ENCODE peak calls at places on chromosome 17, in seven cellular contexts. One of them, this sample, is unnamed.

GRCh38 chr17:55157165-55157564 is 107.6 kb upstream of the HLF start:
- DNase-seq in stomach: no peak
- DNase-seq in right lobe of liver: no peak
- DNase-seq in A549: no peak
- DNase-seq in GM23248: peak; percentile 18
- DNase-seq in prostate gland: no peak
- DNase-seq in effector memory CD4-positive, alpha-beta T cell: no peak
- DNase-seq in this sample: no peak

GRCh38 chr17:32494621-32495346 is 8.0 kb downstream of the CDK5R1 start:
- DNase-seq in stomach: no peak
- DNase-seq in right lobe of liver: no peak
- DNase-seq in A549: no peak
- DNase-seq in GM23248: no peak
- DNase-seq in prostate gland: no peak
- DNase-seq in effector memory CD4-positive, alpha-beta T cell: no peak
- DNase-seq in this sample: no peak

GRCh38 chr17:3025421-3026124 is 37.8 kb downstream of the OR1D5 start:
- DNase-seq in stomach: no peak
- DNase-seq in right lobe of liver: peak; percentile 45
- DNase-seq in A549: no peak
- DNase-seq in GM23248: no peak
- DNase-seq in prostate gland: no peak
- DNase-seq in effector memory CD4-positive, alpha-beta T cell: no peak
- DNase-seq in this sample: no peak

GRCh38 chr17:6427284-6427781 is 7.6 kb downstream of the AIPL1 start:
- DNase-seq in stomach: no peak
- DNase-seq in right lobe of liver: no peak
- DNase-seq in A549: no peak
- DNase-seq in GM23248: peak; percentile 64
- DNase-seq in prostate gland: no peak
- DNase-seq in effector memory CD4-positive, alpha-beta T cell: no peak
- DNase-seq in this sample: peak; percentile 18

GRCh38 chr17:31092475-31093064 is 2.2 kb upstream of the NF1 start:
- DNase-seq in stomach: no peak
- DNase-seq in right lobe of liver: no peak
- DNase-seq in A549: peak; percentile 23
- DNase-seq in GM23248: peak; percentile 39
- DNase-seq in prostate gland: no peak
- DNase-seq in effector memory CD4-positive, alpha-beta T cell: no peak
- DNase-seq in this sample: no peak

GRCh38 chr17:79160980-79161621 is 86.5 kb downstream of the ENGASE start:
- DNase-seq in stomach: no peak
- DNase-seq in right lobe of liver: no peak
- DNase-seq in A549: no peak
- DNase-seq in GM23248: no peak
- DNase-seq in prostate gland: no peak
- DNase-seq in effector memory CD4-positive, alpha-beta T cell: no peak
- DNase-seq in this sample: no peak

GRCh38 chr17:9862949-9863348 is 37.2 kb downstream of the GLP2R start:
- DNase-seq in stomach: no peak
- DNase-seq in right lobe of liver: no peak
- DNase-seq in A549: no peak
- DNase-seq in GM23248: no peak
- DNase-seq in prostate gland: no peak
- DNase-seq in effector memory CD4-positive, alpha-beta T cell: no peak
- DNase-seq in this sample: no peak

GRCh38 chr17:55420776-55421178 is 858 bp downstream of the MMD start:
- DNase-seq in stomach: peak; percentile 41
- DNase-seq in right lobe of liver: peak; percentile 69
- DNase-seq in A549: no peak
- DNase-seq in GM23248: peak; percentile 55
- DNase-seq in prostate gland: peak; percentile 30
- DNase-seq in effector memory CD4-positive, alpha-beta T cell: peak; percentile 8
- DNase-seq in this sample: peak; percentile 24

GRCh38 chr17:49707608-49708514 is at the start of gene SLC35B1:
- DNase-seq in stomach: peak; percentile 99
- DNase-seq in right lobe of liver: peak; percentile 99
- DNase-seq in A549: peak; percentile 100
- DNase-seq in GM23248: peak; percentile 99
- DNase-seq in prostate gland: peak; percentile 99
- DNase-seq in effector memory CD4-positive, alpha-beta T cell: peak; percentile 96
- DNase-seq in this sample: peak; percentile 98

GRCh38 chr17:2952174-2952845 is 111.1 kb downstream of the OR1D5 start:
- DNase-seq in stomach: peak; percentile 21
- DNase-seq in right lobe of liver: no peak
- DNase-seq in A549: no peak
- DNase-seq in GM23248: no peak
- DNase-seq in prostate gland: no peak
- DNase-seq in effector memory CD4-positive, alpha-beta T cell: no peak
- DNase-seq in this sample: no peak

GRCh38 chr17:7497228-7497627 is 13.1 kb downstream of the POLR2A start:
- DNase-seq in stomach: no peak
- DNase-seq in right lobe of liver: no peak
- DNase-seq in A549: no peak
- DNase-seq in GM23248: no peak
- DNase-seq in prostate gland: no peak
- DNase-seq in effector memory CD4-positive, alpha-beta T cell: no peak
- DNase-seq in this sample: no peak

GRCh38 chr17:76241776-76242175 is 1.5 kb upstream of the RNF157 start:
- DNase-seq in stomach: no peak
- DNase-seq in right lobe of liver: no peak
- DNase-seq in A549: no peak
- DNase-seq in GM23248: no peak
- DNase-seq in prostate gland: no peak
- DNase-seq in effector memory CD4-positive, alpha-beta T cell: no peak
- DNase-seq in this sample: no peak

GRCh38 chr17:65530158-65530984 is 31.1 kb downstream of the AXIN2 start:
- DNase-seq in stomach: no peak
- DNase-seq in right lobe of liver: no peak
- DNase-seq in A549: no peak
- DNase-seq in GM23248: no peak
- DNase-seq in prostate gland: no peak
- DNase-seq in effector memory CD4-positive, alpha-beta T cell: no peak
- DNase-seq in this sample: no peak

GRCh38 chr17:80307994-80308671 is 47.5 kb downstream of the RNF213 start:
- DNase-seq in stomach: no peak
- DNase-seq in right lobe of liver: no peak
- DNase-seq in A549: no peak
- DNase-seq in GM23248: no peak
- DNase-seq in prostate gland: no peak
- DNase-seq in effector memory CD4-positive, alpha-beta T cell: no peak
- DNase-seq in this sample: no peak

GRCh38 chr17:31561469-31562412 is 170.3 kb downstream of the RAB11FIP4 start:
- DNase-seq in stomach: no peak
- DNase-seq in right lobe of liver: no peak
- DNase-seq in A549: no peak
- DNase-seq in GM23248: peak; percentile 86
- DNase-seq in prostate gland: no peak
- DNase-seq in effector memory CD4-positive, alpha-beta T cell: no peak
- DNase-seq in this sample: no peak

GRCh38 chr17:20009302-20010098 is at the start of gene SPECC1:
- DNase-seq in stomach: peak; percentile 89
- DNase-seq in right lobe of liver: peak; percentile 81
- DNase-seq in A549: peak; percentile 87
- DNase-seq in GM23248: no peak
- DNase-seq in prostate gland: peak; percentile 63
- DNase-seq in effector memory CD4-positive, alpha-beta T cell: peak; percentile 73
- DNase-seq in this sample: peak; percentile 83

GRCh38 chr17:73090396-73091202 is 1.9 kb downstream of the SLC39A11 start:
- DNase-seq in stomach: no peak
- DNase-seq in right lobe of liver: no peak
- DNase-seq in A549: no peak
- DNase-seq in GM23248: no peak
- DNase-seq in prostate gland: no peak
- DNase-seq in effector memory CD4-positive, alpha-beta T cell: no peak
- DNase-seq in this sample: no peak

GRCh38 chr17:34581446-34582184 is 2.2 kb downstream of the TMEM132E start:
- DNase-seq in stomach: no peak
- DNase-seq in right lobe of liver: no peak
- DNase-seq in A549: no peak
- DNase-seq in GM23248: peak; percentile 34
- DNase-seq in prostate gland: no peak
- DNase-seq in effector memory CD4-positive, alpha-beta T cell: no peak
- DNase-seq in this sample: no peak

GRCh38 chr17:80175411-80175810 is 5.6 kb downstream of the CARD14 start:
- DNase-seq in stomach: peak; percentile 35
- DNase-seq in right lobe of liver: no peak
- DNase-seq in A549: peak; percentile 67
- DNase-seq in GM23248: peak; percentile 23
- DNase-seq in prostate gland: no peak
- DNase-seq in effector memory CD4-positive, alpha-beta T cell: no peak
- DNase-seq in this sample: no peak

GRCh38 chr17:65561394-65562205 is at the start of gene AXIN2:
- DNase-seq in stomach: peak; percentile 94
- DNase-seq in right lobe of liver: peak; percentile 92
- DNase-seq in A549: peak; percentile 90
- DNase-seq in GM23248: peak; percentile 96
- DNase-seq in prostate gland: peak; percentile 89
- DNase-seq in effector memory CD4-positive, alpha-beta T cell: peak; percentile 78
- DNase-seq in this sample: peak; percentile 72

GRCh38 chr17:68396226-68396780 is 61.0 kb downstream of the WIPI1 start:
- DNase-seq in stomach: no peak
- DNase-seq in right lobe of liver: no peak
- DNase-seq in A549: no peak
- DNase-seq in GM23248: no peak
- DNase-seq in prostate gland: no peak
- DNase-seq in effector memory CD4-positive, alpha-beta T cell: no peak
- DNase-seq in this sample: no peak

DNA sequence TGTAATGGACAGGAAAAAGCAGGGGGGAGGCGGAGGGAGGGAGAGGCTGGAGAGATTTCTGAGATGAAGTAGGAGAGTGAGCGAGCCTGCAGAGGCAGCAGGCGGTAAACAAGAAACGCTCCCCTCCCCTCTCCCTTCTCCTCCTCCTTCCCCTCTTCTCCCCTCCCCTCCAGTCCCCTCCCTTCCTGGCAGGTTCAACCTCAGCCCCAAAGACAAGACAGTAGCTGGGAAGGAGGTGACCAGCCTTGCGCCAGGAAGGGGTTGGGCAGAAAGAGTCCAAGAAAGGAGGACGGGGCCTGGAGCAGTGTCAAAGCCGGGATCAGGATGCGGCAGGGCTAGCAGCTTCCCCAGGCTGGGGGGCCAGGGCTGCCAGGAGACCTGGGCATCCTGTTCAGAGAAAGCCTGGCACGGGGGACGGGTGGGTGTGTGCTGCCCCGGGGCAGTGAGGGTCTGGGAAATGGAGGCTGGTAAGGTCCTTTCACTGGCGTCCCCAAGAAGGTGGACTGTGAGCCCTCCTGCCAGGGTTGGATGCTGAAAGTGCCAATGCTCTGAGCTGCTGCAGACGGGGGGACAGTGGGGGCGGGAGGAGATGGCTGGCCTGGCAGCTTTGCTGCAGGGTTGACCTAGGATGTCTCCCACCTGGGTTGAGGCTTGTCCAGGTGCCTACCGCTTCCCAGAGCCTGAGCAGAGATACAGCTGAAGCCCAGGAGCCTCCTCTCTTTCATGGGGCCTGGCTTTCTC is 261.6 kb upstream of the TNRC6C start:
- DNase-seq in stomach: no peak
- DNase-seq in right lobe of liver: peak; percentile 42
- DNase-seq in A549: no peak
- DNase-seq in GM23248: no peak
- DNase-seq in prostate gland: no peak
- DNase-seq in effector memory CD4-positive, alpha-beta T cell: no peak
- DNase-seq in this sample: no peak
- H3K4me3 ChIP-seq in stomach: no peak overlapping the region
- H3K4me3 ChIP-seq in right lobe of liver: no peak overlapping the region
- H3K4me3 ChIP-seq in A549: no peak overlapping the region
- H3K4me3 ChIP-seq in GM23248: no peak overlapping the region
- H3K4me3 ChIP-seq in prostate gland: no peak overlapping the region
- H3K4me3 ChIP-seq in effector memory CD4-positive, alpha-beta T cell: no peak overlapping the region
- H3K4me3 ChIP-seq in this sample: peak overlapping the region; percentile 4

DNA sequence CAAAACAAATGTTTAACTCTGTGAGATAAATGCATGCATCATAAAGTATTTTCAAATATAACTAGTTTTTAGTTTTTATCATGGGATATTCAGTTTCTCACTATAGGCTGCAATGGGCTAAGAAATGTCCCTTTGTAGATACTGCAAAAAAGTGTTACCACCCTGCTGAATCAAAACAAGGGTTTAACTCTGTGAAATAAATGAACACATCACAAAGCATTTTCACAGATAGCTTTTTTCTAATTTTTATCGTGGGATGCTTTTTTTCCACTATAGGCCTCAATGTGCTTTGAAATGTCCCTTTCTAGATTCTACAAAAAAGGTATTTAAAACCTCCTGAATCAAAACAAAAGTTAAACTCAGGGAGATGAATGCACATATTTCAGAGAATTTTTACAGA is 541.1 kb downstream of the KCNJ18 start:
- DNase-seq in stomach: no peak
- DNase-seq in right lobe of liver: no peak
- DNase-seq in A549: no peak
- DNase-seq in GM23248: no peak
- DNase-seq in prostate gland: no peak
- DNase-seq in effector memory CD4-positive, alpha-beta T cell: no peak
- DNase-seq in this sample: no peak
- H3K9me3 ChIP-seq in stomach: peaks cover 23% of the 10 kb centered on the region
- H3K9me3 ChIP-seq in right lobe of liver: no peaks in the 10 kb centered on the region
- H3K9me3 ChIP-seq in A549: no peaks in the 10 kb centered on the region
- H3K9me3 ChIP-seq in GM23248: no peaks in the 10 kb centered on the region
- H3K9me3 ChIP-seq in prostate gland: no peaks in the 10 kb centered on the region
- H3K9me3 ChIP-seq in effector memory CD4-positive, alpha-beta T cell: no peaks in the 10 kb centered on the region
- H3K9me3 ChIP-seq in this sample: no peaks in the 10 kb centered on the region

GRCh38 chr17:61208301-61209098 is 191.1 kb upstream of the TBX2 start:
- DNase-seq in stomach: no peak
- DNase-seq in right lobe of liver: no peak
- DNase-seq in A549: peak; percentile 25
- DNase-seq in GM23248: peak; percentile 53
- DNase-seq in prostate gland: no peak
- DNase-seq in effector memory CD4-positive, alpha-beta T cell: no peak
- DNase-seq in this sample: no peak
- H3K27ac ChIP-seq in stomach: peak overlapping the region; percentile 75
- H3K27ac ChIP-seq in right lobe of liver: peak overlapping the region; percentile 32
- H3K27ac ChIP-seq in A549: peak overlapping the region; percentile 78
- H3K27ac ChIP-seq in GM23248: no peak overlapping the region
- H3K27ac ChIP-seq in prostate gland: peak overlapping the region; percentile 45
- H3K27ac ChIP-seq in effector memory CD4-positive, alpha-beta T cell: no peak overlapping the region
- H3K27ac ChIP-seq in this sample: no peak overlapping the region

DNA sequence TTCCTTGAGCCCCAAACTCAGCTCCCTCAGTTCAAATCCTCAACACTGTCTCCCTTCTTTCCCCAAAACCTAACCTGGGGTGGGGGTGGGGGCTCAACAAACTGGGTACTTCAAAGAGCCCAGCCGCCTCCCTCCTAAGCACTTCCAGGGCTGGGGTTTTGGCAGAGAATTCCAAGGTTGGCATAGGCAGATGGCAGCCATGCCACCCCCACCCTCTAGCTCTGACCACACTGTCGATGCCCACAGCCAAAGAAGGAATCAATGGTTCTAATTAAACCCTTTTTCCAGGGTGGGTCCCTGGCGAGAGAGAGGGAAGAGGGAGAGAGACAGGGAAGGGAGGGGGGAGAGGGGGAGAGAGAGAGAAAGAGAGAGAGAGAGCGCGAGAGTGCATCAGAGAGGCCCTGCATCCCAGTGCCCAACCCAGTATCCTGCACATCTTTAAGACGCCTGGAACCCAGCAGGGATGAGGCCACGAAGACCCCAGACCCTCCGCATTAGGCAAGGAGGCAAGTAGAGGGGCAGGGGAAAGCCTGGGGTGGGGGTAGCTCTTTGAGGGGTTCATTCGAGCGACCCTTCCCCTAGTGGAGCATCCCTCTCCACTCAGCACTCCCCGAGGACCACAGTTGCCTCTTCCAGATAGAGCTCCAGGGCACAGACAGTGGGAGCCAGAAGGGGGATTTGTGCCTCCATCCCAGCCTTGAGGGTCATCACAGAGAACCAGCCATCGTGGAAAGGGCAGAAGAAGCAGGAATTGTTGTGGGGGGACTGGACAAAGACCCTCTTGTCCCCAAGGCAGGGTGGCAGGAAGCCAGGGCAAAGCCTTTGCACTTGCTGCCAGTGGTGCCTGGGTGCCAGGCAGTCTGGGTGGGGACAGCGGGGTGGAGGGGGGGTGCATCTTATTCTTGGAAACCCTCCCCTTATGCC is 2.6 kb downstream of the SRCIN1 start:
- DNase-seq in stomach: no peak
- DNase-seq in right lobe of liver: no peak
- DNase-seq in A549: no peak
- DNase-seq in GM23248: no peak
- DNase-seq in prostate gland: no peak
- DNase-seq in effector memory CD4-positive, alpha-beta T cell: no peak
- DNase-seq in this sample: no peak
- H3K4me3 ChIP-seq in stomach: no peak overlapping the region
- H3K4me3 ChIP-seq in right lobe of liver: no peak overlapping the region
- H3K4me3 ChIP-seq in A549: no peak overlapping the region
- H3K4me3 ChIP-seq in GM23248: no peak overlapping the region
- H3K4me3 ChIP-seq in prostate gland: no peak overlapping the region
- H3K4me3 ChIP-seq in effector memory CD4-positive, alpha-beta T cell: no peak overlapping the region
- H3K4me3 ChIP-seq in this sample: no peak overlapping the region